ENCODE peak calls at places on chromosomes 13 and 19, in nine cellular contexts. One of them, this sample, is unnamed.

GRCh38 chr13:110759710-110760109 is 46.2 kb downstream of the ING1 start:
- DNase-seq in sciatic nerve: no peak
- DNase-seq in T-cell: no peak
- DNase-seq in thyroid gland: no peak
- DNase-seq in COR-L47: no peak
- DNase-seq in RWPE1: peak
- DNase-seq in T-helper 9 cell: no peak
- DNase-seq in AG10803: peak
- DNase-seq in hepatic stellate cell: peak
- DNase-seq in this sample: no peak

GRCh38 chr19:49430678-49431329 is 5.6 kb downstream of the GFY start:
- DNase-seq in sciatic nerve: no peak
- DNase-seq in T-cell: no peak
- DNase-seq in thyroid gland: no peak
- DNase-seq in COR-L47: no peak
- DNase-seq in RWPE1: no peak
- DNase-seq in T-helper 9 cell: no peak
- DNase-seq in AG10803: no peak
- DNase-seq in hepatic stellate cell: no peak
- DNase-seq in this sample: no peak

GRCh38 chr19:18317998-18318800 is 4.7 kb downstream of the LSM4 start:
- DNase-seq in sciatic nerve: no peak
- DNase-seq in T-cell: peak
- DNase-seq in thyroid gland: peak
- DNase-seq in COR-L47: no peak
- DNase-seq in RWPE1: no peak
- DNase-seq in T-helper 9 cell: peak
- DNase-seq in AG10803: no peak
- DNase-seq in hepatic stellate cell: no peak
- DNase-seq in this sample: no peak

GRCh38 chr19:32865326-32865725 is 4.2 kb downstream of the SLC7A9 start:
- DNase-seq in sciatic nerve: no peak
- DNase-seq in T-cell: no peak
- DNase-seq in thyroid gland: no peak
- DNase-seq in COR-L47: no peak
- DNase-seq in RWPE1: no peak
- DNase-seq in T-helper 9 cell: no peak
- DNase-seq in AG10803: no peak
- DNase-seq in hepatic stellate cell: no peak
- DNase-seq in this sample: no peak

GRCh38 chr19:32251634-32252332 is 93.6 kb upstream of the ZNF507 start:
- DNase-seq in sciatic nerve: no peak
- DNase-seq in T-cell: no peak
- DNase-seq in thyroid gland: no peak
- DNase-seq in COR-L47: no peak
- DNase-seq in RWPE1: no peak
- DNase-seq in T-helper 9 cell: no peak
- DNase-seq in AG10803: no peak
- DNase-seq in hepatic stellate cell: no peak
- DNase-seq in this sample: no peak

GRCh38 chr19:1469200-1469935 is 9.6 kb downstream of the C19orf25 start:
- DNase-seq in sciatic nerve: no peak
- DNase-seq in T-cell: no peak
- DNase-seq in thyroid gland: no peak
- DNase-seq in COR-L47: no peak
- DNase-seq in RWPE1: no peak
- DNase-seq in T-helper 9 cell: no peak
- DNase-seq in AG10803: no peak
- DNase-seq in hepatic stellate cell: no peak
- DNase-seq in this sample: no peak

GRCh38 chr19:4172861-4173473 is 9.4 kb downstream of the SIRT6 start:
- DNase-seq in sciatic nerve: peak
- DNase-seq in T-cell: peak
- DNase-seq in thyroid gland: peak
- DNase-seq in COR-L47: peak
- DNase-seq in RWPE1: peak
- DNase-seq in T-helper 9 cell: peak
- DNase-seq in AG10803: peak
- DNase-seq in hepatic stellate cell: peak
- DNase-seq in this sample: no peak

GRCh38 chr19:49395581-49396407 is 7.7 kb downstream of the KASH5 start:
- DNase-seq in sciatic nerve: no peak
- DNase-seq in T-cell: no peak
- DNase-seq in thyroid gland: no peak
- DNase-seq in COR-L47: no peak
- DNase-seq in RWPE1: no peak
- DNase-seq in T-helper 9 cell: no peak
- DNase-seq in AG10803: no peak
- DNase-seq in hepatic stellate cell: no peak
- DNase-seq in this sample: no peak

GRCh38 chr13:111152836-111153235 is 37.7 kb downstream of the ARHGEF7 start:
- DNase-seq in sciatic nerve: no peak
- DNase-seq in T-cell: no peak
- DNase-seq in thyroid gland: no peak
- DNase-seq in COR-L47: no peak
- DNase-seq in RWPE1: peak
- DNase-seq in T-helper 9 cell: no peak
- DNase-seq in AG10803: no peak
- DNase-seq in hepatic stellate cell: no peak
- DNase-seq in this sample: no peak

GRCh38 chr19:48401277-48401676 is 7.8 kb downstream of the GRIN2D start:
- DNase-seq in sciatic nerve: no peak
- DNase-seq in T-cell: no peak
- DNase-seq in thyroid gland: no peak
- DNase-seq in COR-L47: no peak
- DNase-seq in RWPE1: no peak
- DNase-seq in T-helper 9 cell: no peak
- DNase-seq in AG10803: no peak
- DNase-seq in hepatic stellate cell: no peak
- DNase-seq in this sample: no peak

GRCh38 chr19:35657904-35658700 is 8.2 kb upstream of the UPK1A start:
- DNase-seq in sciatic nerve: no peak
- DNase-seq in T-cell: no peak
- DNase-seq in thyroid gland: no peak
- DNase-seq in COR-L47: no peak
- DNase-seq in RWPE1: no peak
- DNase-seq in T-helper 9 cell: no peak
- DNase-seq in AG10803: no peak
- DNase-seq in hepatic stellate cell: no peak
- DNase-seq in this sample: no peak